ENCODE peak calls at places on chromosomes 5 and 9, in eight cellular contexts. T is HFFc6, A is KBM-7, G is NCI-H1436, D is HuH-7, J is mucosa of descending colon, V is NCI-H1694 treated with DMSO at 0.1 percent for 48 hours, B is ACHN. K is an unnamed sample.

GRCh38 chr5:145666591-145666990 is 168.6 kb downstream of the PRELID2 start:
- DNase-seq in T (no peak), V (no peak), B (no peak), G (no peak), D (no peak), A (no peak), J (no peak), K (no peak)

GRCh38 chr5:110880413-110880812 is 141.6 kb downstream of the SLC25A46 start:
- DNase-seq in A (no peak), B (peak; percentile 5), D (no peak), G (no peak), J (no peak), T (peak; percentile 90), V (no peak), K (peak; percentile 38)

GRCh38 chr9:19446361-19446861 is 37.6 kb downstream of the ACER2 start:
- DNase-seq in D (no peak), G (no peak), A (no peak), T (no peak), B (no peak), V (no peak), J (no peak), K (no peak)

GRCh38 chr9:36893911-36894310 is 140.2 kb downstream of the PAX5 start:
- DNase-seq in V (no peak), A (no peak), B (no peak), T (no peak), D (no peak), G (no peak), J (no peak), K (no peak)

GRCh38 chr5:123084730-123085605 is 4.1 kb upstream of the PRDM6 start:
- DNase-seq in J (no peak), B (no peak), D (no peak), T (no peak), A (no peak), V (no peak), G (no peak), K (peak; percentile 36)

GRCh38 chr9:74696520-74696919 is 191.2 kb downstream of the TRPM6 start:
- DNase-seq in J (no peak), D (no peak), T (no peak), V (no peak), A (no peak), G (no peak), B (no peak), K (no peak)

GRCh38 chr5:134099288-134099872 is 15.1 kb upstream of the TCF7 start:
- DNase-seq in B (no peak), T (no peak), V (no peak), D (no peak), A (no peak), J (peak; percentile 36), G (no peak), K (no peak)

GRCh38 chr5:72454996-72455395 is 52.2 kb downstream of the ZNF366 start:
- DNase-seq in D (no peak), A (no peak), B (no peak), V (no peak), T (no peak), G (no peak), J (no peak), K (no peak)

GRCh38 chr5:137439645-137440044 is 59.5 kb downstream of the SPOCK1 start:
- DNase-seq in G (no peak), V (no peak), J (no peak), T (no peak), D (no peak), A (no peak), B (no peak), K (no peak)

GRCh38 chr5:149870697-149871096 is 73.9 kb downstream of the PDE6A start:
- DNase-seq in G (no peak), B (no peak), J (no peak), A (no peak), D (no peak), V (no peak), T (no peak), K (no peak)

GRCh38 chr5:166768536-166768935 is 1522.9 kb upstream of the WWC1 start:
- DNase-seq in B (no peak), A (no peak), D (no peak), G (no peak), J (no peak), V (no peak), T (no peak), K (no peak)

GRCh38 chr5:154038241-154038603 is 488 bp downstream of the FAM114A2 start:
- DNase-seq in J (no peak), B (no peak), V (no peak), D (peak; percentile 20), G (no peak), A (no peak), T (peak; percentile 1), K (peak; percentile 68)

GRCh38 chr5:59193616-59194319 is 610.9 kb downstream of the RAB3C start:
- DNase-seq in G (no peak), V (no peak), A (no peak), J (no peak), D (no peak), B (peak; percentile 85), T (peak; percentile 98), K (peak; percentile 17)

GRCh38 chr5:96756985-96757384 is 50.8 kb downstream of the ERAP1 start:
- DNase-seq in B (no peak), J (no peak), G (no peak), T (no peak), D (no peak), A (no peak), V (no peak), K (no peak)

GRCh38 chr5:144227363-144227762 is 56.7 kb downstream of the KCTD16 start:
- DNase-seq in V (no peak), J (no peak), D (no peak), T (no peak), A (no peak), B (no peak), G (no peak), K (no peak)

GRCh38 chr5:86880785-86881492 is 263.2 kb downstream of the COX7C start:
- DNase-seq in V (peak; percentile 79), D (peak; percentile 38), T (peak; percentile 92), B (peak; percentile 80), A (peak; percentile 71), G (peak; percentile 51), J (no peak), K (peak; percentile 78)

GRCh38 chr5:52987711-52988329 is 1.3 kb upstream of the ITGA2 start:
- DNase-seq in V (no peak), G (no peak), T (peak; percentile 69), J (no peak), A (no peak), D (no peak), B (peak; percentile 13), K (peak; percentile 78)

GRCh38 chr5:157215143-157215825 is 34.6 kb downstream of the ITK start:
- DNase-seq in T (no peak), A (peak; percentile 12), G (no peak), D (no peak), V (no peak), J (no peak), B (no peak), K (no peak)

GRCh38 chr5:175560011-175560410 is 81.7 kb downstream of the SFXN1 start:
- DNase-seq in J (no peak), A (no peak), B (no peak), G (no peak), D (no peak), T (no peak), V (no peak), K (no peak)

GRCh38 chr5:32261198-32261597 is 51.5 kb downstream of the MTMR12 start:
- DNase-seq in T (no peak), A (no peak), D (no peak), B (no peak), G (no peak), V (no peak), J (no peak), K (no peak)

K was measured in HT-29.